ENCODE peak calls at places on chromosomes 4 and X, in eight cellular contexts. O is HCT116, H is Calu3, K is AG09309, Y is hepatocyte, W is IMR-90, X is bronchial epithelial cell, Q is GM06990. S is an unnamed sample.

GRCh38 chr4:55030606-55031005 is 94.8 kb downstream of the KDR start:
- DNase-seq in O (no peak), H (no peak), K (no peak), Y (no peak), W (no peak), X (peak; percentile 49), Q (no peak), S (no peak)

GRCh38 chr4:97720869-97721432 is 422.3 kb downstream of the STPG2 start:
- DNase-seq in O (peak; percentile 54), H (peak; percentile 2), K (no peak), Y (peak; percentile 28), W (no peak), X (peak; percentile 78), Q (no peak), S (no peak)

GRCh38 chrX:57137481-57137880 is 284 bp upstream of the SPIN2A start:
- DNase-seq in O (no peak), H (peak; percentile 11), K (no peak), Y (peak; percentile 23), W (no peak), X (no peak), Q (no peak), S (no peak)

GRCh38 chrX:41596586-41596985 is 92.2 kb upstream of the GPR34 start:
- DNase-seq in O (no peak), H (no peak), K (no peak), Y (no peak), W (peak; percentile 53), X (peak; percentile 11), Q (peak; percentile 39), S (no peak)

GRCh38 chr4:40056722-40057539 is at the start of gene N4BP2:
- DNase-seq in O (peak; percentile 57), H (peak; percentile 71), K (no peak), Y (peak; percentile 94), W (peak; percentile 68), X (peak; percentile 84), Q (peak; percentile 88), S (peak; percentile 69)

GRCh38 chr4:190020790-190021717 is 6.0 kb downstream of the FRG2 start:
- DNase-seq in O (no peak), H (no peak), K (no peak), Y (peak; percentile 61), W (peak; percentile 29), X (peak; percentile 42), Q (no peak), S (no peak)

GRCh38 chrX:87727615-87728014 is 210.0 kb downstream of the KLHL4 start:
- DNase-seq in O (no peak), H (no peak), K (no peak), Y (no peak), W (no peak), X (no peak), Q (no peak), S (no peak)

GRCh38 chrX:112818114-112819012 is 22.3 kb downstream of the AMOT start:
- DNase-seq in O (no peak), H (no peak), K (no peak), Y (no peak), W (no peak), X (peak; percentile 35), Q (no peak), S (no peak)

GRCh38 chr4:73752424-73752823 is 12.1 kb downstream of the CXCL8 start:
- DNase-seq in O (no peak), H (no peak), K (no peak), Y (no peak), W (no peak), X (no peak), Q (no peak), S (no peak)

GRCh38 chr4:1008840-1009646 is 2.4 kb upstream of the FGFRL1 start:
- DNase-seq in O (no peak), H (no peak), K (no peak), Y (no peak), W (no peak), X (no peak), Q (peak; percentile 42), S (peak; percentile 32)

GRCh38 chr4:1012031-1012739 is 759 bp downstream of the FGFRL1 start:
- DNase-seq in O (no peak), H (peak; percentile 53), K (no peak), Y (peak; percentile 70), W (no peak), X (no peak), Q (no peak), S (peak; percentile 47)

GRCh38 chr4:1010522-1011021 is 854 bp upstream of the FGFRL1 start:
- DNase-seq in O (peak; percentile 53), H (peak; percentile 52), K (peak; percentile 41), Y (peak; percentile 85), W (peak; percentile 68), X (peak; percentile 94), Q (peak; percentile 61), S (peak; percentile 47)

GRCh38 chr4:1011022-1011694 is at the start of gene FGFRL1:
- DNase-seq in O (peak; percentile 73), H (peak; percentile 90), K (peak; percentile 31), Y (peak; percentile 96), W (peak; percentile 77), X (peak; percentile 50), Q (peak; percentile 88), S (peak; percentile 91)

DNA sequence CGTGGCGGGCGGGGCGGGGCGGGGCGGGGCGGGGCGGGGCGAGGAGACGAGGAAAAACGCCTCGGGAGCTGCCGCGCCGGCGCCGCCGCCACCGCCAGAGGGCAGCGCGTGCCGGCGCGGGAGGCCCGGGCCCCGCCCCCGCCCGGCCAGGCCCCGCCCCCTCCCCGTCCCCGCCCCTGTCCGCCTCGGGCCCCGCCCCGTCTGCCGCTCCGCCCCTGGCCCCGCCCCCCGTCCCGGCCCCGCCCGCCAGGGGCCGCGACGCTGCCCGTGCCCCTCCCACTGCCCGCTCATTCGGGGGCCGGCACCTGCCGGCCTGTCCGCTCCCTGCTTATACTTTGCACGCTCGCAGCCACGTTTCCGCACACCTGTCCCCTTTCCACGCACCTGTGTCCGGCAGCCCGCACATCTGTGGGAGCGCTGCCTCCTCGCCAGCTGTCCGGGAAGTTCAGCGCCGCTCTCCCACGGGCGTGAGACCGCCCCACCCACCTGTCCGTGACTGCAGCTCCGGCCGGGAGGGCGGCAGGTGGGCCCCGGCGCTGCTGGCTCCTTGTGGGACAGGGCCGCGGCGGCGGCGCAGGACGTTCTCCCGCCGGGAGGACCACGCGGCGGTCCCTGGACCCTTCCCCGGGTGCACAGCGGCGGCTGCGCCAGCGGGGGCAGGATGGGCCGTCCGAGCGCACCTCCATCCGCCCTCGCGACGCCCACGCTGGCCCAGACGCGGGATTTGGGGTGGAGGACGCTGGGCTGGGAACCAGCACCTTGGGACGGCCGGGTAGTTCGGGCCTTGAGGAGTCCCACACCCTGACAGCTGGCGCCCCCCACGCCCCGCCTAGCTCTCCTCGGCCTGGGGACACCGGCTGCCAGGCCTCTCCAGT is 1.5 kb upstream of the FGFRL1 start:
- DNase-seq in O (no peak), H (peak; percentile 63), K (no peak), Y (peak; percentile 93), W (peak; percentile 36), X (no peak), Q (peak; percentile 66), S (peak; percentile 73)
- TF ChIP-seq CTCF in O (no peak), H (no peak), K (no peak), Y (peak; percentile 5), W (peak; percentile 33), X (peak; percentile 12), Q (no peak), S (peak; percentile 19)

GRCh38 chrX:121581885-121582284 is 534.5 kb downstream of the GLUD2 start:
- DNase-seq in O (no peak), H (no peak), K (no peak), Y (no peak), W (no peak), X (peak; percentile 18), Q (no peak), S (no peak)

DNA sequence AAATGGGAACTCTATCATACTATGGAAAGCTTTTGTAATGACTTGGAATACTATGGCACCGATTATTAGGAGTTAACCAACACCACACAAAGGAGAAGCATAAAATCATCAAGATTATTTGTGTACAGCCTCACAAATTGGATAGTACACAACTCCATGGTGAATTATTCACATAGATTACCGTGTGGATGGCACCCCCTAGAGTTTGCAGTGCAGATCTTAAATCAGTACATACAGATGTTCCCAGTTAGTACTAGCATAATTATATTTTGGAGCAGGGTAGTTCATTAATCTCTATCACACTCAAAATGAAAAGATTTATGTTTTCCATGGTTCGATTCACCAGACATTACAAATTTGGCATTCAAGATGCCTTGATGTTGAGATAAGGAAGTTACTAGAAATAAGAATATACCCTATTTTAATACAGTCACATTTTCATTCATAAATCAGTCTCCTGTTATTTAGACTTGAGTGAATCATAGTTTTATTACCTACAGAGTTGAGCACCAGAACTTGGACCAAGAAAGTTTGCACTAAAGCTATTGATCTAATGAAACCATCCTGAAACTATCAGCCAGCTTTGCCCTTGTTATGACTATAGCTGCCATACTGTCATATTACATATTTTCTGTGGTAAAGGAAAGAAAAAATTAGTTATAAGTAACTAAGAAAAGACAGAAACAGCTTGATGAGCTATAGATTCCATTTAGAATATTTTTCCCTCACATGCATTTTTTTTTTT is 531.8 kb downstream of the GLUD2 start:
- DNase-seq in O (peak; percentile 15), H (peak; percentile 49), K (no peak), Y (peak; percentile 29), W (no peak), X (peak; percentile 26), Q (no peak), S (no peak)
- TF ChIP-seq CTCF in O (peak; percentile 58), H (no peak), K (peak; percentile 21), Y (peak; percentile 47), W (no peak), X (peak; percentile 23), Q (peak; percentile 50), S (peak; percentile 24)

GRCh38 chr4:91729851-91730250 is 573.9 kb upstream of the GRID2 start:
- DNase-seq in O (no peak), H (no peak), K (no peak), Y (no peak), W (no peak), X (no peak), Q (no peak), S (no peak)

GRCh38 chr4:91734682-91735081 is 569.1 kb upstream of the GRID2 start:
- DNase-seq in O (no peak), H (no peak), K (no peak), Y (no peak), W (no peak), X (peak; percentile 29), Q (no peak), S (no peak)
- TF ChIP-seq CTCF in O (no peak), H (no peak), K (no peak), Y (peak; percentile 22), W (no peak), X (no peak), Q (no peak), S (no peak)

GRCh38 chr4:88569944-88570455 is 22.3 kb upstream of the HERC3 start:
- DNase-seq in O (no peak), H (no peak), K (no peak), Y (no peak), W (no peak), X (no peak), Q (no peak), S (no peak)

GRCh38 chr4:88575222-88575621 is 17.1 kb upstream of the HERC3 start:
- DNase-seq in O (no peak), H (no peak), K (no peak), Y (no peak), W (no peak), X (no peak), Q (no peak), S (no peak)

GRCh38 chr4:88573286-88573994 is 18.8 kb upstream of the HERC3 start:
- DNase-seq in O (no peak), H (no peak), K (no peak), Y (no peak), W (no peak), X (no peak), Q (no peak), S (no peak)

GRCh38 chr4:88573995-88574394 is 18.3 kb upstream of the HERC3 start:
- DNase-seq in O (peak; percentile 36), H (no peak), K (no peak), Y (no peak), W (peak; percentile 42), X (no peak), Q (no peak), S (no peak)
- TF ChIP-seq CTCF in O (peak; percentile 67), H (no peak), K (peak; percentile 33), Y (peak; percentile 24), W (peak; percentile 59), X (no peak), Q (no peak), S (no peak)

S was measured in CD4-positive, alpha-beta T cell.